ENCODE peak calls at places on chromosomes 11 and 22, in nine cellular contexts. X, B, W, C, D, F, T, O and A are unnamed samples. For H3K36me3 and H3K4me1, the result is how much of the 10 kb centered on the place peaks cover.

GRCh38 chr11:61195710-61196109 is 7.6 kb upstream of the PGA3 start:
- DNase-seq in C (no peak), T (no peak), D (no peak), O (no peak), W (no peak), X (no peak), F (no peak), B (no peak), A (no peak)

GRCh38 chr11:128232588-128232987 is 354.8 kb downstream of the ETS1 start:
- DNase-seq in W (no peak), O (no peak), C (no peak), B (no peak), T (no peak), D (no peak), F (no peak), X (no peak), A (no peak)

GRCh38 chr22:29587938-29588699 is 7.2 kb upstream of the NIPSNAP1 start:
- DNase-seq in X (peak), C (no peak), O (no peak), B (no peak), F (no peak), D (no peak), W (no peak), T (peak), A (no peak)

GRCh38 chr11:64271339-64272132 is 12.9 kb downstream of the BAD start:
- DNase-seq in X (peak), D (peak), W (peak), F (peak), O (peak), T (peak), C (peak), B (peak), A (peak)

GRCh38 chr11:26931248-26931631 is 62.7 kb upstream of the FIBIN start:
- DNase-seq in D (no peak), W (no peak), F (peak), B (no peak), T (no peak), C (no peak), O (no peak), X (peak), A (no peak)

GRCh38 chr22:41217553-41218157 is 12.5 kb downstream of the L3MBTL2 start:
- DNase-seq in C (peak), T (peak), X (peak), D (no peak), O (peak), W (peak), F (peak), B (peak), A (peak)

GRCh38 chr22:42062506-42063190 is 8.0 kb downstream of the NAGA start:
- DNase-seq in C (no peak), T (no peak), F (no peak), W (no peak), O (no peak), D (no peak), X (no peak), B (no peak), A (no peak)

GRCh38 chr11:61294717-61295595 is at the start of gene VWCE:
- DNase-seq in F (no peak), D (peak), T (peak), O (peak), C (peak), B (peak), W (peak), X (peak), A (peak)

GRCh38 chr11:92911478-92911877 is 58.0 kb upstream of the MTNR1B start:
- DNase-seq in F (no peak), D (no peak), C (no peak), O (no peak), T (no peak), B (no peak), X (no peak), W (no peak), A (no peak)

GRCh38 chr11:134559617-134559992 is 147.6 kb upstream of the B3GAT1 start:
- DNase-seq in O (peak), F (no peak), D (no peak), T (no peak), X (no peak), B (no peak), C (no peak), W (no peak), A (no peak)

GRCh38 chr22:22604326-22605073 is 39.9 kb upstream of the GGTLC2 start:
- DNase-seq in X (no peak), W (no peak), D (no peak), F (no peak), B (no peak), C (no peak), T (peak), O (no peak), A (no peak)

GRCh38 chr11:134841411-134841810 is 429.4 kb upstream of the B3GAT1 start:
- DNase-seq in T (no peak), W (no peak), X (no peak), C (no peak), B (no peak), D (no peak), F (no peak), O (no peak), A (no peak)

GRCh38 chr11:44034639-44035038 is 13.1 kb upstream of the ACCSL start:
- DNase-seq in B (no peak), T (no peak), X (no peak), O (no peak), F (no peak), D (no peak), W (no peak), C (no peak), A (no peak)

GRCh38 chr11:134047586-134047999 is 21.3 kb upstream of the JAM3 start:
- DNase-seq in T (peak), C (no peak), X (peak), F (peak), O (peak), B (peak), W (peak), D (no peak), A (peak)

GRCh38 chr11:65946655-65947054 is 1.4 kb downstream of the TSGA10IP start:
- DNase-seq in C (no peak), B (no peak), W (no peak), F (no peak), X (no peak), D (no peak), O (no peak), T (no peak), A (no peak)

GRCh38 chr11:76371170-76371569 is 9.8 kb downstream of the THAP12 start:
- DNase-seq in O (no peak), C (no peak), D (no peak), F (no peak), X (peak), W (no peak), T (no peak), B (no peak), A (no peak)

GRCh38 chr11:63880031-63880841 is 36.7 kb downstream of the RCOR2 start:
- DNase-seq in F (no peak), T (no peak), D (no peak), B (no peak), W (no peak), X (peak), O (no peak), C (no peak), A (no peak)

GRCh38 chr11:28058333-28058732 is 49.6 kb downstream of the KIF18A start:
- DNase-seq in C (peak), O (no peak), T (no peak), B (no peak), W (no peak), X (peak), D (no peak), F (no peak), A (no peak)

GRCh38 chr22:23780146-23780748 is 6.5 kb upstream of the SMARCB1 start:
- DNase-seq in F (no peak), W (no peak), B (no peak), X (no peak), T (no peak), C (no peak), O (no peak), D (no peak), A (no peak)

GRCh38 chr11:45768486-45768885 is 36.5 kb upstream of the SLC35C1 start:
- DNase-seq in F (no peak), C (no peak), X (no peak), W (no peak), O (no peak), D (no peak), T (no peak), B (no peak), A (no peak)

GRCh38 chr11:88632163-88632562 is 294.6 kb upstream of the CTSC start:
- DNase-seq in W (no peak), X (no peak), T (no peak), D (no peak), B (no peak), F (no peak), O (no peak), C (no peak), A (no peak)

GRCh38 chr22:45317551-45318167 is 7.9 kb downstream of the FAM118A start:
- DNase-seq in F (peak), O (peak), C (peak), W (peak), T (peak), D (no peak), B (peak), X (peak), A (peak)

GRCh38 chr11:126336646-126337045 is 18.8 kb upstream of the ST3GAL4 start:
- DNase-seq in O (peak), T (peak), B (no peak), X (no peak), W (no peak), C (peak), F (no peak), D (no peak), A (peak)

GRCh38 chr11:79616392-79616831 is 175.6 kb upstream of the TENM4 start:
- DNase-seq in W (no peak), B (no peak), C (no peak), T (no peak), F (no peak), D (no peak), O (no peak), X (no peak), A (no peak)

GRCh38 chr11:34650528-34650927 is 29.6 kb downstream of the EHF start:
- DNase-seq in D (no peak), W (no peak), F (no peak), T (no peak), B (no peak), X (no peak), C (no peak), O (no peak), A (no peak)

GRCh38 chr11:9862981-9863380 is 199.1 kb downstream of the SWAP70 start:
- DNase-seq in D (no peak), B (no peak), F (no peak), W (no peak), C (peak), O (no peak), T (no peak), X (no peak), A (no peak)

GRCh38 chr11:64081663-64082442 is 46.1 kb downstream of the FLRT1 start:
- DNase-seq in T (no peak), D (no peak), B (no peak), W (no peak), X (no peak), O (no peak), F (no peak), C (no peak), A (no peak)

GRCh38 chr11:102487214-102487613 is 34.6 kb upstream of the TMEM123 start:
- DNase-seq in C (no peak), F (no peak), X (no peak), B (no peak), O (no peak), W (no peak), D (no peak), T (no peak), A (no peak)

GRCh38 chr11:47943721-47944554 is 36.4 kb upstream of the PTPRJ start:
- DNase-seq in O (no peak), F (no peak), D (peak), W (no peak), X (no peak), C (peak), B (no peak), T (no peak), A (no peak)

GRCh38 chr22:36454916-36455570 is 26.4 kb downstream of the TXN2 start:
- DNase-seq in T (peak), B (peak), C (peak), D (peak), F (peak), X (peak), W (peak), O (peak), A (peak)

GRCh38 chr22:36456459-36456835 is 25.0 kb downstream of the TXN2 start:
- DNase-seq in B (no peak), T (no peak), O (no peak), D (no peak), C (no peak), X (no peak), W (no peak), F (no peak), A (no peak)

GRCh38 chr22:36453855-36454378 is 27.5 kb downstream of the TXN2 start:
- DNase-seq in W (no peak), F (no peak), O (no peak), D (no peak), X (no peak), T (no peak), B (no peak), C (no peak), A (no peak)

GRCh38 chr22:36457688-36458450 is 23.6 kb downstream of the TXN2 start:
- DNase-seq in F (no peak), B (no peak), O (no peak), D (no peak), X (peak), T (peak), C (no peak), W (peak), A (no peak)

DNA sequence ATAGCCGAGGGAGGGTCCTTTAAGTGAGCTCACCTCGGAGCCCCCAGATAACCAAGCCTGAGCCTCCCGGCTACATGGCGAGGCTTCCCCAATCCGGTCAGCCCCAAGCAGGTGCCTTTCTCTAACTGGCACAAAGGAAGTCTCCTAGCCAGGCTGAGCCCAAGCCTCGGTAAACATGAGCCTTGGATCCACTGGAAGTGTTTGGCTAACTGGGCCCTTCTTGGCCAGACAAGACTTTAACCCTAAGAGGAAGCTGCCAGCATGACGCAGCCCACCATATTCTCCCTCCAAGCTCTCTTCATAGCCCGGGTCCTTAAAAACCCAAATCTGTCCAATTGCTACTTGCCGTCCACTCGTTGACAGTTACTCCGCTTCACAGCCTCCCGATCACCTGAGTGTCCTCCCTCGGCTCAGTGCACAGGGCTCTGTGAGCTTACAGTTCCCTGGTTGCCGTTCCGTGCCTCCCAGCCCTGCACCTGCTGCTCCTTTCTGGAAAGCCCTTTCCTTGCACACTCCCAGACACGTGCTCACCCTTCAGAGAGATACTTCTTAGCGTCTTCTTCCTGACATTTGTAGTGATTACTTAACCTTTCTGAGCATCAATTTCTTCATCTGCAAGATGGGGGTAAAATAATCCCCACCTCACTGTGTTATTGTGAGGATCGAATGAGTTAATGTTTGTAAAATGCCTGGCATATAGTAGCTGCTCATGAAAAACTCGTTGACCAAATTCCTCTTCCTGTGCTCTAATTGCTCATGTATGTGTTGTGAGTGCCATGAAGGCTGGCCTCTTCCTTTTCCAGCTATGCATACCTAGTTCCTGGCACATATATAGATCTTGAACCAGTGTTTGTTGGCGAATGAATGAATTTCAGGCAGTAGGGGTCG is 25.6 kb downstream of the TXN2 start:
- DNase-seq in W (no peak), X (no peak), B (no peak), T (no peak), O (no peak), D (no peak), C (no peak), F (no peak), A (no peak)
- H3K4me3 ChIP-seq in W (peak), X (peak), B (peak), T (peak), O (peak), D (no peak), C (peak), F (no peak), A (peak)

GRCh38 chr22:49894321-49895072 is 23.7 kb downstream of the ALG12 start:
- DNase-seq in C (no peak), T (no peak), B (no peak), O (no peak), D (no peak), F (no peak), W (no peak), X (no peak), A (no peak)
- H3K36me3 ChIP-seq in C (under half), T (under half), B (under half), O (under half), D (under half), F (under half), W (under half), X (under half), A (under half)

DNA sequence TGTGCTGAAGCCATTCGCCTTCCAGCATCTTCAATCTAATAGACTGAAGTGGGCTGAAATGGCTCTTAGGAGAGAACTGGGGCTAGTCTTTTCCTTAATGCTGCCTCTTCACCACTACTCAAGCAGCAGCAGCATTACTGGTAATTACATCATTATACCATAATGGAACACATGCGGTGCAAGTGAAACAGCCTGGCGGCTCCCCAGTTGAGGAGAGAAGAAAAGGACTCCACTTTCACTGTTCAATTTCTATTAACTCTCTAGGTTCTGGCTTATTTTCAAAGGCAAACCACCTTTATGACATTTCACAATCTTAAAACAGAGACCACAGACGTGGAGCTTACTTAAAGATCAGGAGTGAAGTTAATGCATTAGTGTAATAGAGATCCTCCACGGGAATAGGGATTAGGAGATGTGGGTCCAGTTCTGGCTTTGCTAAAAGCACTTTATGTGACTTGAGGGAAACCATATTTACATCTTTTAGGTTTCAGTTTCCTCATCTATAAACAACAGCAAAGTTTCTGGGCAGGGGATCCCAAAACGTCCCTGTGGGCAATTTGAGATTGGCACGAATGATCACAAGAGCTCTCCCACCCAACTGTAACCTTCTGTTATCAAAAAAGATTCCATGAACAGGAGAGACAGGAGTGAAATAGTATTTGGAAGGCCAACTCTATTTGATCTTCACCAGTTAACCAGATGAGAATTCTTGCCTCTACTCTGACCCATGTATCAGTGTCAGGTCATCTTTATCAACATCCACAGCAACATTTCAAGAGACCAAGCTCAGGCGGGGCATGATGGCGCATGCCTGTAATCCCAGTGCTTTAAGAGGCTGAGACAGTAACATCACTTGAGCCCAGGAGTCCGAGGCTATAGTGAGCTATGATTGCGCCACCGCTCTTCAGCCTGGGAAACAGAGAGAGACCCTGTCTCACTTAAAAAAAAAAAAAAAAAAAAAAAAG is 62.6 kb downstream of the GAB2 start:
- DNase-seq in W (no peak), B (no peak), D (no peak), C (peak), O (no peak), X (peak), T (no peak), F (no peak), A (no peak)
- H3K4me1 ChIP-seq in W (under half), B (under half), D (under half), C (under half), O (under half), X (under half), T (under half), F (under half), A (under half)

GRCh38 chr11:6629573-6629891 is 10.3 kb upstream of the TPP1 start:
- DNase-seq in O (no peak), D (no peak), W (no peak), T (no peak), F (no peak), X (no peak), C (peak), B (no peak), A (no peak)

GRCh38 chr11:6628526-6628925 is 9.3 kb upstream of the TPP1 start:
- DNase-seq in O (no peak), C (no peak), F (no peak), W (no peak), X (no peak), B (no peak), T (no peak), D (no peak), A (no peak)

GRCh38 chr11:6630632-6631291 is 11.5 kb upstream of the TPP1 start:
- DNase-seq in B (no peak), C (peak), W (no peak), T (no peak), O (no peak), D (no peak), X (no peak), F (no peak), A (no peak)

GRCh38 chr11:6631356-6631890 is 12.2 kb upstream of the TPP1 start:
- DNase-seq in F (no peak), T (no peak), D (no peak), X (no peak), B (no peak), C (no peak), W (no peak), O (no peak), A (peak)

DNA sequence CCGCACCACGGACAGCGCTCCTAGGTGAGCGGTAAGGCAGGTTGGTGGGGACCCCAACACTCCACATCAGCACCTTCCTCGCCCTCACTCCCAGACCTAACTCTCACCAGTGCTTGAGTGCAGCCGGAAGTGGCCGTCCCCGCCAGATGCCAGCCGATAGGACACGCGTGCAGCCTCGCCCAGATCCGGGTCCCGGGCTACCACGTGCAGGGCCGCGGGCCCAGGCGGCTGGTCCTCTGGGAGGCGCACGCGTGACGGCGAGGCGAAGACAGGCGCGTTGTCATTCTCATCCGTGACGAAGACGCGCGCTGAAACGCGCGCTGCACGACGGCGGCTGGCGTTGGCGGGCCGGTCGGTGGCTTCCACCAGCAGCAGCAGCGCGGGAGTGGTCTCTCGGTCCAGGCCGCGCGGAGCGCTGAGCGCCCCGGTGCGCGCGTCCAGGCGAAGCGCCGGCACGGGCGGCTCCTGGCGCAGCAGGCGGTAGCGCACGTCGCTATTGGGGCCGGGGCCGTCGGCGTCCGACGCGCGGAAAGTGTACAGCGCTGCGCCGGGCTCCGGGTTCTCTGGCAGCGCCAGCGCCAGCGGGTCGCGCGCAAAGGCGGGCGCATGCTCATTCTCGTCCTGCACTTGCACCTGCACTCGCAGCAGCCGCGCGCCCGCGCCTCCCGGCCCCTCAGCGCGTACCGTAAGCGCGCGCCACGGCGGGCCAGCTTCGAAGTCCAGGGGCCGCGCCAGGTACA is 10.8 kb upstream of the TPP1 start:
- DNase-seq in O (no peak), B (peak), W (no peak), D (peak), X (no peak), C (peak), F (no peak), T (no peak), A (no peak)
- H3K4me3 ChIP-seq in O (peak), B (peak), W (no peak), D (no peak), X (no peak), C (peak), F (no peak), T (no peak), A (no peak)